ENCODE peak calls at places on chromosomes 12 and 14, in nine cellular contexts. I is PC-9; Z is MM.1S; J is fibroblast of lung; Q is activated CD8-positive, alpha-beta T cell treated with anti-CD3 and anti-CD28 coated beads for 36 hours; B is endothelial cell; W is IMR-90; L is bronchial epithelial cell; V is astrocyte of the cerebellum. M is an unnamed sample.

GRCh38 chr12:54360717-54361456 is 3.4 kb downstream of the GPR84 start:
- DNase-seq in J (peak), L (peak), V (peak), B (peak), I (peak), W (peak), Q (peak), Z (peak), M (peak)

GRCh38 chr12:12720052-12720451 is 2.9 kb downstream of the CDKN1B start:
- DNase-seq in L (peak), V (no peak), W (no peak), Q (no peak), B (no peak), J (no peak), Z (peak), I (no peak), M (no peak)

GRCh38 chr12:6312529-6313325 is 2.2 kb downstream of the PLEKHG6 start:
- DNase-seq in L (peak), V (no peak), Q (peak), I (peak), Z (peak), J (no peak), W (no peak), B (no peak), M (peak)

GRCh38 chr14:53956427-53957201 is at the start of gene BMP4:
- DNase-seq in J (peak), Q (peak), V (peak), B (peak), L (peak), Z (no peak), I (peak), W (peak), M (peak)

GRCh38 chr12:45416161-45416560 is 200.3 kb downstream of the ANO6 start:
- DNase-seq in W (no peak), Z (no peak), Q (no peak), B (no peak), L (no peak), J (peak), I (no peak), V (no peak), M (no peak)

GRCh38 chr12:116832353-116832752 is 48.9 kb downstream of the HRK start:
- DNase-seq in V (no peak), W (no peak), L (no peak), J (no peak), B (no peak), Q (no peak), Z (no peak), I (no peak), M (no peak)

GRCh38 chr14:80378084-80378483 is 166.8 kb upstream of the DIO2 start:
- DNase-seq in J (no peak), Q (no peak), I (no peak), V (no peak), W (no peak), L (no peak), B (no peak), Z (no peak), M (no peak)

GRCh38 chr12:52924764-52925716 is 20.2 kb upstream of the KRT8 start:
- DNase-seq in W (peak), I (peak), V (no peak), L (peak), J (peak), Z (no peak), B (no peak), Q (no peak), M (no peak)

GRCh38 chr14:104224516-104225281 is 86.3 kb downstream of the KIF26A start:
- DNase-seq in W (no peak), V (no peak), L (no peak), B (peak), J (no peak), I (no peak), Z (no peak), Q (peak), M (peak)

GRCh38 chr14:100025111-100025510 is 40.1 kb upstream of the EVL start:
- DNase-seq in V (no peak), Z (peak), J (peak), Q (peak), B (peak), L (peak), W (peak), I (peak), M (peak)

GRCh38 chr14:76227450-76228050 is 75.8 kb downstream of the GPATCH2L start:
- DNase-seq in W (peak), L (peak), V (no peak), Q (no peak), I (no peak), B (no peak), Z (no peak), J (peak), M (no peak)

GRCh38 chr12:71780207-71780822 is 25.7 kb downstream of the RAB21 start:
- DNase-seq in Q (peak), Z (peak), W (peak), B (peak), J (peak), L (peak), I (peak), V (peak), M (peak)

GRCh38 chr12:22039361-22039760 is 6.7 kb upstream of the CMAS start:
- DNase-seq in V (no peak), J (no peak), Z (no peak), Q (no peak), L (no peak), B (no peak), I (no peak), W (no peak), M (no peak)

GRCh38 chr14:100287202-100287997 is 18.8 kb downstream of the SLC25A29 start:
- DNase-seq in Q (no peak), L (no peak), B (no peak), J (no peak), W (no peak), V (no peak), I (no peak), Z (no peak), M (no peak)

GRCh38 chr12:101781834-101782543 is 42.7 kb upstream of the SYCP3 start:
- DNase-seq in L (no peak), J (peak), Q (peak), V (no peak), W (peak), Z (no peak), B (no peak), I (no peak), M (no peak)

GRCh38 chr12:12488296-12488695 is 74.4 kb downstream of the DUSP16 start:
- DNase-seq in Z (no peak), J (no peak), Q (no peak), B (no peak), W (no peak), V (no peak), L (no peak), I (no peak), M (no peak)

GRCh38 chr12:124543052-124543590 is 24.3 kb downstream of the NCOR2 start:
- DNase-seq in B (peak), J (no peak), W (no peak), L (no peak), V (no peak), I (peak), Q (peak), Z (no peak), M (peak)

GRCh38 chr12:56120158-56120846 is 2.2 kb downstream of the ZC3H10 start:
- DNase-seq in I (peak), B (no peak), Z (no peak), Q (no peak), L (peak), J (no peak), W (peak), V (no peak), M (no peak)

GRCh38 chr12:57133013-57133569 is 4.8 kb downstream of the LRP1 start:
- DNase-seq in L (no peak), Z (no peak), Q (no peak), J (peak), V (no peak), W (peak), B (no peak), I (no peak), M (no peak)

GRCh38 chr12:101038289-101038871 is 171.7 kb downstream of the SLC5A8 start:
- DNase-seq in Q (peak), V (no peak), B (no peak), I (no peak), J (peak), Z (no peak), L (peak), W (peak), M (no peak)

GRCh38 chr14:71247106-71247505 is 339.8 kb downstream of the PCNX1 start:
- DNase-seq in J (no peak), Q (no peak), I (no peak), W (peak), B (no peak), L (peak), Z (no peak), V (no peak), M (no peak)

GRCh38 chr14:76930549-76930948 is 98.0 kb downstream of the IRF2BPL start:
- DNase-seq in B (no peak), L (no peak), Z (no peak), I (no peak), Q (no peak), J (no peak), W (no peak), V (no peak), M (no peak)

GRCh38 chr14:59069455-59069854 is 119.0 kb upstream of the DAAM1 start:
- DNase-seq in Q (no peak), J (no peak), I (no peak), L (no peak), V (no peak), W (no peak), Z (no peak), B (no peak), M (no peak)

GRCh38 chr12:51821423-51822260 is 26.9 kb downstream of the FIGNL2 start:
- DNase-seq in Z (no peak), J (no peak), B (no peak), Q (peak), L (no peak), I (no peak), W (no peak), V (no peak), M (no peak)

GRCh38 chr14:99480856-99481744 is at the start of the genes CCNK and SETD3:
- DNase-seq in B (peak), Q (peak), V (peak), J (peak), W (peak), I (peak), Z (peak), L (peak), M (peak)

GRCh38 chr12:122079038-122079531 is 529 bp downstream of the MLXIP start:
- DNase-seq in V (no peak), L (no peak), B (peak), Z (peak), I (no peak), W (no peak), Q (peak), J (no peak), M (no peak)

GRCh38 chr12:54357802-54358619 is 6.3 kb downstream of the GPR84 start:
- DNase-seq in B (no peak), I (no peak), V (no peak), L (peak), Q (peak), W (no peak), Z (peak), J (no peak), M (peak)

GRCh38 chr12:95998611-95999300 is 2.6 kb upstream of the HAL start:
- DNase-seq in W (peak), L (peak), Q (peak), V (peak), J (peak), I (no peak), Z (peak), B (peak), M (peak)

GRCh38 chr14:97028382-97028781 is 231.2 kb downstream of the VRK1 start:
- DNase-seq in J (no peak), V (no peak), Q (no peak), I (no peak), W (no peak), B (no peak), Z (no peak), L (no peak), M (no peak)

GRCh38 chr12:9648701-9649531 is 20.6 kb upstream of the CLEC2D start:
- DNase-seq in W (peak), V (no peak), Z (peak), Q (peak), B (no peak), L (no peak), I (no peak), J (no peak), M (no peak)

GRCh38 chr14:101017209-101017608 is 113.7 kb upstream of the RTL1 start:
- DNase-seq in Q (no peak), V (no peak), J (peak), I (no peak), L (no peak), W (peak), Z (no peak), B (peak), M (no peak)

GRCh38 chr12:3216726-3217682 is 139.8 kb downstream of the TSPAN9 start:
- DNase-seq in Q (no peak), L (peak), Z (no peak), W (peak), V (no peak), I (peak), J (peak), B (no peak), M (no peak)

GRCh38 chr14:65096323-65097089 is 5.8 kb downstream of the MAX start:
- DNase-seq in B (no peak), V (no peak), J (peak), I (no peak), Z (no peak), W (no peak), L (peak), Q (no peak), M (no peak)

GRCh38 chr12:23944067-23944466 is 5.4 kb downstream of the SOX5 start:
- DNase-seq in W (no peak), J (no peak), Q (no peak), L (no peak), V (no peak), B (no peak), I (no peak), Z (no peak), M (no peak)
- TF ChIP-seq CTCF in W (no peak), J (no peak), Q (no peak), L (no peak), V (no peak), B (no peak), I (no peak), Z (no peak), M (no peak)

GRCh38 chr14:32588448-32589320 is 259.6 kb downstream of the AKAP6 start:
- DNase-seq in Z (peak), W (peak), V (peak), J (peak), L (peak), I (no peak), B (peak), Q (no peak), M (peak)
- TF ChIP-seq CTCF in Z (peak), W (peak), V (peak), J (peak), L (peak), I (peak), B (peak), Q (peak), M (peak)

DNA sequence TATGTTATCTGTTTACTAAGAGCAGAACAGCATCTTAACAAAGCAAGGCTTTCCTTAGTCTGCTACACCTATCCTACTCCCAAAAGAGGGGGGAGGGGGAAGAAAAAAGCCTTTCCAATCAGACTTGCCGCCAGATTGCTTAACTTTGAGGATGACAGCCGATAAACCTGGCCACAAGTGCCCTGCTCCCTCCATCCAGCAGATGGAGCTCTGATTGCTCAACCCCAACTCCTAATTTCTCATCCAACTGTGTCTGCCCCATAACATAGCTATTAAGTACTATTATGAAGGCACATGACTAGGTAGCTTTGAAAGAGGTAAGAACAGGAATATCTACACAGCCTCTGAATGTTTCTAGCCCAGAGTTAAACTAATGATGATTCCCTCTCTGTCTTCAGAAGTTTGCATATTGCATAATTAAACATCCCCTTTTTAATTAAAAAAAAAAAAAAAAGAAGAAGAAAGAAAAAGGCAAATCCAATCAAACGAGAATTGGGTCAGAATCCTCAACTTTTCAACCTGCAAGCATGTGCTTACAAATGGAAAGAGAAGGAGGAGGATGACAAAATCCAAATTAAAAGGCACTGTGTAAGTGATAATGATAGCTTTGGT is 247.4 kb downstream of the GALC start:
- DNase-seq in V (peak), I (no peak), W (peak), L (peak), Q (peak), B (peak), J (peak), Z (peak), M (peak)
- TF ChIP-seq CTCF in V (peak), I (peak), W (peak), L (peak), Q (peak), B (peak), J (peak), Z (peak), M (peak)

DNA sequence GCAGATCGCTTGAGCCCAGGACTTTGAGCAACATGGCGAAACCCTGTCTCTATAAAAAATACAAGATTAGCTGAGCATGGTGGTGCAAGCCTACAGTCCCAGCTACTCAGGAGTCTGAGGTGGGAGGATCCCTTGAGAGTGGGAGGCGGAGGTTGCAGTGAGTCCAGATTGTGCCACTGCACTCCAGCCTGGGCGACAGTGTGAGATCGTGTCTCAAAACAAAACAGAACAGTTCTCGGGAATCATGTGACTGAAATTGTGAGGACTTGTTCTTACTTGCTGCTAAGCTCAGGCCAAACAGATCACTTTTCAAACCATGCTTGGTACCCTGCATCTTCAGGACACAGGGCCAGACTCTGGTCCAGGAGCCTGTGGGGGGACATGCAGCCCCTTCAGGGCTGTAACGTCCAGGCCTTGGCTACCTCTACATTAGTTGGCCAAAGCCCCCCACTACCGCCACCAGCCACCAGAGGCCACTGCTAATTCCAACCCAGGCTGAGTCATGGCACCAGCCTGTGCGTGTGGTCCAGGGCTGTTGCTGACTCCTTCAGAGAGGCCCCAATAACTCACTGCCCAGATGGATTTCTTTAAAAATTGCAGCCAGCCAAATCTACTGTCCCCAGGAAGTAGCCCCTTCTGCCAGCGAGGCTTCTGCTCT is 33.4 kb upstream of the SYNDIG1L start:
- DNase-seq in W (peak), Q (peak), B (peak), Z (no peak), I (peak), V (peak), J (peak), L (peak), M (peak)
- TF ChIP-seq CTCF in W (peak), Q (no peak), B (peak), Z (peak), I (peak), V (peak), J (peak), L (peak), M (peak)